ENCODE peak calls at places on chromosomes 6 and 20, in ten cellular contexts. Y is BJ, X is NCI-H524 treated with DMSO at 0.1 percent for 48 hours, D is T-helper 22 cell, S is HS-5, A is endothelial cell, G is amygdala, W is neural crest cell, I is T-helper 2 cell, Q is GM12865. L is an unnamed sample.

GRCh38 chr6:44917430-44917829 is 410.7 kb upstream of the RUNX2 start:
- DNase-seq in Y (no peak), X (no peak), D (no peak), S (no peak), A (no peak), G (no peak), W (no peak), I (no peak), Q (no peak), L (no peak)

GRCh38 chr20:59398552-59399265 is 98.3 kb downstream of the EDN3 start:
- DNase-seq in Y (no peak), X (no peak), D (no peak), S (no peak), A (no peak), G (no peak), W (no peak), I (no peak), Q (no peak), L (no peak)

GRCh38 chr6:132456700-132457143 is 55.4 kb upstream of the MOXD1 start:
- DNase-seq in Y (no peak), X (no peak), D (no peak), S (no peak), A (no peak), G (no peak), W (no peak), I (no peak), Q (peak), L (peak)

GRCh38 chr20:57656252-57656820 is 36.1 kb upstream of the ZBP1 start:
- DNase-seq in Y (no peak), X (no peak), D (no peak), S (no peak), A (peak), G (no peak), W (no peak), I (no peak), Q (no peak), L (no peak)

GRCh38 chr20:32207626-32208498 is at the start of the genes PLAGL2 and POFUT1:
- DNase-seq in Y (peak), X (no peak), D (peak), S (peak), A (peak), G (peak), W (peak), I (peak), Q (peak), L (peak)

GRCh38 chr6:2765896-2766766 is 938 bp downstream of the WRNIP1 start:
- DNase-seq in Y (no peak), X (no peak), D (peak), S (no peak), A (peak), G (no peak), W (peak), I (no peak), Q (peak), L (peak)

GRCh38 chr20:42191140-42191860 is 573.1 kb upstream of the CHD6 start:
- DNase-seq in Y (no peak), X (no peak), D (no peak), S (no peak), A (no peak), G (no peak), W (no peak), I (no peak), Q (no peak), L (no peak)

GRCh38 chr20:34971873-34972235 is 16.2 kb downstream of the MYH7B start:
- DNase-seq in Y (no peak), X (no peak), D (no peak), S (no peak), A (no peak), G (no peak), W (no peak), I (no peak), Q (no peak), L (no peak)

GRCh38 chr6:56860466-56860865 is 94.4 kb upstream of the BEND6 start:
- DNase-seq in Y (no peak), X (no peak), D (no peak), S (no peak), A (no peak), G (no peak), W (no peak), I (no peak), Q (no peak), L (no peak)

GRCh38 chr20:24693466-24694156 is 224.2 kb downstream of the SYNDIG1 start:
- DNase-seq in Y (no peak), X (no peak), D (no peak), S (no peak), A (no peak), G (no peak), W (no peak), I (no peak), Q (no peak), L (no peak)

L was measured in cardiac muscle cell.